ENCODE peak calls at places on chromosomes 1 and 21, in six cellular contexts. J is A549, P is ovary, U is IMR-90, B is adrenal gland, C is breast epithelium. W is an unnamed sample.

GRCh38 chr1:181061891-181062777 is 26.4 kb upstream of the IER5 start:
- DNase-seq in J (no peak), P (no peak), U (no peak), B (no peak), C (no peak), W (peak; percentile 45)

GRCh38 chr1:235357485-235358378 is 9.5 kb upstream of the TBCE start:
- DNase-seq in J (no peak), P (no peak), U (no peak), B (no peak), C (no peak), W (no peak)

GRCh38 chr1:84997667-84998600 is 1.0 kb upstream of the MCOLN2 start:
- DNase-seq in J (no peak), P (no peak), U (peak; percentile 1), B (peak; percentile 29), C (no peak), W (peak; percentile 18)

GRCh38 chr1:31445951-31446350 is 32.9 kb downstream of the SERINC2 start:
- DNase-seq in J (no peak), P (no peak), U (no peak), B (no peak), C (no peak), W (no peak)

GRCh38 chr1:232398823-232399222 is 231.1 kb downstream of the SIPA1L2 start:
- DNase-seq in J (no peak), P (no peak), U (no peak), B (no peak), C (no peak), W (no peak)

GRCh38 chr21:44382536-44382935 is 29.1 kb downstream of the TRPM2 start:
- DNase-seq in J (no peak), P (no peak), U (no peak), B (no peak), C (no peak), W (no peak)

GRCh38 chr1:186330758-186331157 is 44.3 kb downstream of the TPR start:
- DNase-seq in J (peak; percentile 6), P (no peak), U (no peak), B (no peak), C (no peak), W (no peak)

GRCh38 chr1:64933296-64934070 is 32.9 kb downstream of the JAK1 start:
- DNase-seq in J (peak; percentile 60), P (no peak), U (peak; percentile 96), B (peak; percentile 61), C (peak; percentile 31), W (no peak)

GRCh38 chr21:46063734-46064680 is 33.9 kb upstream of the COL6A2 start:
- DNase-seq in J (no peak), P (no peak), U (no peak), B (no peak), C (no peak), W (no peak)

GRCh38 chr1:202765726-202766125 is 42.5 kb downstream of the KDM5B start:
- DNase-seq in J (no peak), P (no peak), U (peak; percentile 63), B (no peak), C (no peak), W (no peak)

GRCh38 chr21:15967661-15968060 is 237.9 kb downstream of the USP25 start:
- DNase-seq in J (no peak), P (no peak), U (peak; percentile 5), B (no peak), C (no peak), W (no peak)

GRCh38 chr21:45747802-45748445 is 104.4 kb downstream of the PCBP3 start:
- DNase-seq in J (peak; percentile 23), P (no peak), U (peak; percentile 51), B (peak; percentile 79), C (no peak), W (no peak)

GRCh38 chr1:17790383-17791054 is 35.4 kb downstream of the ACTL8 start:
- DNase-seq in J (no peak), P (no peak), U (no peak), B (no peak), C (no peak), W (no peak)

GRCh38 chr21:25791321-25791720 is 56.5 kb downstream of the GABPA start:
- DNase-seq in J (peak; percentile 10), P (no peak), U (no peak), B (no peak), C (no peak), W (no peak)

GRCh38 chr1:198577444-198577843 is 37.0 kb upstream of the ATP6V1G3 start:
- DNase-seq in J (no peak), P (no peak), U (peak; percentile 87), B (no peak), C (no peak), W (no peak)

GRCh38 chr1:3420218-3420951 is 34.1 kb upstream of the ARHGEF16 start:
- DNase-seq in J (no peak), P (no peak), U (no peak), B (no peak), C (no peak), W (no peak)

GRCh38 chr1:184930645-184931044 is 43.7 kb downstream of the NIBAN1 start:
- DNase-seq in J (no peak), P (no peak), U (no peak), B (no peak), C (no peak), W (no peak)

GRCh38 chr1:204261746-204262505 is 48.1 kb upstream of the GOLT1A start:
- DNase-seq in J (no peak), P (no peak), U (peak; percentile 77), B (no peak), C (no peak), W (no peak)

GRCh38 chr1:244552336-244552735 is 91.3 kb downstream of the CATSPERE start:
- DNase-seq in J (peak; percentile 39), P (no peak), U (no peak), B (no peak), C (no peak), W (no peak)

GRCh38 chr1:106678661-106679060 is 377.8 kb upstream of the PRMT6 start:
- DNase-seq in J (no peak), P (no peak), U (no peak), B (no peak), C (no peak), W (no peak)

GRCh38 chr1:229388876-229389580 is 44.9 kb downstream of the ACTA1 start:
- DNase-seq in J (peak; percentile 20), P (no peak), U (peak; percentile 81), B (no peak), C (no peak), W (no peak)

GRCh38 chr1:6505367-6506209 is 14.1 kb upstream of the PLEKHG5 start:
- DNase-seq in J (no peak), P (no peak), U (no peak), B (no peak), C (no peak), W (no peak)

DNA sequence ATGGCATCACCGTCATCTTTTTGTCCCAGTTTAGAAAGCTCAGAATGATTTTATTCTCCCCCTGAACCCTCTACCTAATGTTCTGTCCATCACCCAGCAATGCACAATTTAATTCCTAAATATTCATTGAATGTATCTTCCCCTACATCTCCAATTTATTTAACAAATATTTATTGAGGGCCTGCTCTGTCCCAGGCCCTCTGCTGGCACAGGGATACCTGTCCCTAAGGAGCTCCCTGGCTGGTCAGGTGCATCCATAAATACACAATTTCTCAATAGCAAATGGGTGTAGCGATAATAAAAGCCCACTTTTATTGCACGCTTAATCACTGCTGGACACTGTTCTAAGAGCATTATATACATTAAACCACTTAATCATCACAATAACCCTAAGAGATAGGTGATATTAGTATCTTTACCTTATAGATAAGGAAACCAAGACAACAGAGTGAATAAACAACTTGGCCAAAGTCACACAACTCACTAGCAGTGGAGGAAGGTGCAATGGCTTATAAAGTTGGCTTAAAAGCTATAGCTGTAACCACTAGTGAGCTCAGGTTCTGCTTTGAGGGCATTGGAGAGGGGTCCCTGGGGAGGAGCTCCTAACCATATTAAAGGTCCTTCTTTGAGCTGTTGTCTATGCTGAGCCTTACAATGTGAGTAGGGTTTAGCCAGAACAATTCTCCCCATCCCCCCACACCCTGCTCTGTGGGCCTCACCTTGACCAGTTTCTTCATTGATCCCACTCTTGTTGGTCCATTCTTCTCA is 126.3 kb upstream of the JUN start:
- DNase-seq in J (no peak), P (no peak), U (no peak), B (no peak), C (no peak), W (no peak)
- TF ChIP-seq POLR2A in J (no peak), P (no peak), U (no peak), B (no peak), C (no peak), W (no peak)

GRCh38 chr1:153357853-153358690 is at the start of gene S100A9:
- DNase-seq in J (no peak), P (no peak), U (no peak), B (no peak), C (peak; percentile 15), W (no peak)

GRCh38 chr1:153360592-153360991 is 2.9 kb downstream of the S100A9 start:
- DNase-seq in J (no peak), P (no peak), U (no peak), B (no peak), C (no peak), W (no peak)

GRCh38 chr1:153358691-153358975 is 979 bp downstream of the S100A9 start:
- DNase-seq in J (no peak), P (no peak), U (no peak), B (no peak), C (peak; percentile 10), W (no peak)

GRCh38 chr1:153360190-153360589 is 2.5 kb downstream of the S100A9 start:
- DNase-seq in J (no peak), P (no peak), U (no peak), B (no peak), C (no peak), W (no peak)

GRCh38 chr1:153359241-153359640 is 1.6 kb downstream of the S100A9 start:
- DNase-seq in J (no peak), P (no peak), U (no peak), B (no peak), C (peak; percentile 12), W (no peak)
- TF ChIP-seq POLR2A in J (no peak), P (no peak), U (no peak), B (no peak), C (no peak), W (no peak)

DNA sequence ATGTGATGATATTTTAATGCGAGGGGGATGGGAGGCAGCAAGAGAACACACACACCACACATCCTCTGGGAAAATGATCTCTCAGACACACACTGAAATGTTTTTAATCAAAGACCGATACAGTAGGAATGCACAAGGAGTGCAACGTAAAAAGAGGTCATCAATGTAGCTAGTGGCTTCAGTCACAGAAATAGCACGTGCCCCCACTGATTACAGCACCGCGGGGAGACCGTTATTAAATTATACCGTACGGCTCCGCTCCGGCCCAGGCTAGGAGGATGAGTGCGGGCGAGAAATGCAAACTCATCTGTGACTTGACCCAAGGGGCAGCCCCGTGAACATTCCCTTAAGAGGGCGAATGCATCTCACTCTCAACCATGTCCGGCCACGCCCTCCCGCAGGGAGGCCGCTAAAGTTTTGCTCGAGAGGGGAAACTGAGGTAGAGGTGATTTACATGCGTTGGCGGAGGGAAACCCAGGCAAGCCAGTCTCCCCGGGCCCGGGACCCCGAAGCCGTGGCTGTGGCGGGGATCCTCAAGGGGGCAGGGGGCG is 552 bp downstream of the UBR4 start:
- DNase-seq in J (peak; percentile 39), P (no peak), U (peak; percentile 61), B (peak; percentile 42), C (peak; percentile 27), W (peak; percentile 33)
- TF ChIP-seq POLR2A in J (no peak), P (no peak), U (no peak), B (no peak), C (no peak), W (no peak)

DNA sequence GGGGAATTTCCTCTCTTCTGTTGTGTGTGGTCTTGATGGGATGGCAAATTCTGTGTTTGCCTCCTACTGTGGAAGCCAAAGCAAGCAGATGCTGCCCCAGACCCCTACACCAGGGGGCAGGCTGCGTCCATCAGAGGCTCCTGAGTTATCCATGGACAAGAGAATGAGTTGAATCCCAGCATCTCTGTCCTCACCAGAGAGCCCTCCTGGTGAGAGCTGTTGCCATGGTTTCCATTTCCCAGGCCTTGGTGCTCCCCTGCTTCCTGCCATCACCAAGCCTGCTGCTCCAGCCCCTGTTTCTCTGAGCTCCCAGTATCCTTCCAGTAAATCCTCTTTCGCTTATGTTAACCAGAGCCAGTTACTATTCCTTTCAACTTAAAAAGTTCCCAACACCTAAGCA is 20.4 kb upstream of the GNG12 start:
- DNase-seq in J (peak; percentile 83), P (peak; percentile 67), U (peak; percentile 86), B (peak; percentile 73), C (no peak), W (no peak)
- TF ChIP-seq POLR2A in J (no peak), P (no peak), U (peak; percentile 54), B (no peak), C (no peak), W (no peak)